ENCODE peak calls at places on chromosomes 1 and 21, in four cellular contexts. One of them, this sample, is unnamed.

GRCh38 chr1:213724640-213725536 is 262.9 kb upstream of the PROX1 start:
- DNase-seq in lung: no peak
- DNase-seq in neuronal stem cell: no peak
- DNase-seq in stimulated activated naive CD4-positive, alpha-beta T cell: no peak
- DNase-seq in this sample: no peak

GRCh38 chr1:118325545-118326225 is 140.7 kb upstream of the SPAG17 start:
- DNase-seq in lung: no peak
- DNase-seq in neuronal stem cell: no peak
- DNase-seq in stimulated activated naive CD4-positive, alpha-beta T cell: no peak
- DNase-seq in this sample: no peak

GRCh38 chr1:228446849-228447248 is 30.2 kb upstream of the TRIM17 start:
- DNase-seq in lung: no peak
- DNase-seq in neuronal stem cell: no peak
- DNase-seq in stimulated activated naive CD4-positive, alpha-beta T cell: no peak
- DNase-seq in this sample: no peak

GRCh38 chr21:14911351-14911750 is 153.4 kb downstream of the NRIP1 start:
- DNase-seq in lung: no peak
- DNase-seq in neuronal stem cell: no peak
- DNase-seq in stimulated activated naive CD4-positive, alpha-beta T cell: no peak
- DNase-seq in this sample: no peak

GRCh38 chr1:12166834-12167492 is at the start of gene TNFRSF1B:
- DNase-seq in lung: peak
- DNase-seq in neuronal stem cell: peak
- DNase-seq in stimulated activated naive CD4-positive, alpha-beta T cell: peak
- DNase-seq in this sample: peak

GRCh38 chr21:26595971-26596370 is 22.9 kb upstream of the CYYR1 start:
- DNase-seq in lung: no peak
- DNase-seq in neuronal stem cell: no peak
- DNase-seq in stimulated activated naive CD4-positive, alpha-beta T cell: no peak
- DNase-seq in this sample: no peak

GRCh38 chr1:43864111-43865045 is 69.2 kb upstream of the ARTN start:
- DNase-seq in lung: no peak
- DNase-seq in neuronal stem cell: no peak
- DNase-seq in stimulated activated naive CD4-positive, alpha-beta T cell: no peak
- DNase-seq in this sample: no peak

GRCh38 chr21:44653123-44653522 is 1.3 kb downstream of the KRTAP12-4 start:
- DNase-seq in lung: no peak
- DNase-seq in neuronal stem cell: no peak
- DNase-seq in stimulated activated naive CD4-positive, alpha-beta T cell: no peak
- DNase-seq in this sample: no peak

GRCh38 chr1:180092931-180093650 is 61.6 kb upstream of the QSOX1 start:
- DNase-seq in lung: no peak
- DNase-seq in neuronal stem cell: peak
- DNase-seq in stimulated activated naive CD4-positive, alpha-beta T cell: no peak
- DNase-seq in this sample: no peak

GRCh38 chr1:117598489-117598888 is 7.4 kb upstream of the TENT5C start:
- DNase-seq in lung: no peak
- DNase-seq in neuronal stem cell: no peak
- DNase-seq in stimulated activated naive CD4-positive, alpha-beta T cell: no peak
- DNase-seq in this sample: no peak

GRCh38 chr1:93519196-93519825 is 71.4 kb downstream of the FNBP1L start:
- DNase-seq in lung: no peak
- DNase-seq in neuronal stem cell: no peak
- DNase-seq in stimulated activated naive CD4-positive, alpha-beta T cell: no peak
- DNase-seq in this sample: no peak

GRCh38 chr1:156373546-156373945 is 4.5 kb downstream of the RHBG start:
- DNase-seq in lung: no peak
- DNase-seq in neuronal stem cell: no peak
- DNase-seq in stimulated activated naive CD4-positive, alpha-beta T cell: no peak
- DNase-seq in this sample: no peak

GRCh38 chr1:165858928-165859845 is 31.8 kb downstream of the UCK2 start:
- DNase-seq in lung: no peak
- DNase-seq in neuronal stem cell: no peak
- DNase-seq in stimulated activated naive CD4-positive, alpha-beta T cell: no peak
- DNase-seq in this sample: no peak

GRCh38 chr1:6960291-6960758 is 175.1 kb downstream of the CAMTA1 start:
- DNase-seq in lung: no peak
- DNase-seq in neuronal stem cell: no peak
- DNase-seq in stimulated activated naive CD4-positive, alpha-beta T cell: no peak
- DNase-seq in this sample: no peak

GRCh38 chr1:163291461-163291860 is 30.3 kb upstream of the NUF2 start:
- DNase-seq in lung: no peak
- DNase-seq in neuronal stem cell: no peak
- DNase-seq in stimulated activated naive CD4-positive, alpha-beta T cell: no peak
- DNase-seq in this sample: no peak

GRCh38 chr1:156516821-156517220 is 16.2 kb upstream of the MEF2D start:
- DNase-seq in lung: no peak
- DNase-seq in neuronal stem cell: no peak
- DNase-seq in stimulated activated naive CD4-positive, alpha-beta T cell: no peak
- DNase-seq in this sample: no peak

GRCh38 chr1:7441442-7441841 is 329.7 kb upstream of the VAMP3 start:
- DNase-seq in lung: no peak
- DNase-seq in neuronal stem cell: no peak
- DNase-seq in stimulated activated naive CD4-positive, alpha-beta T cell: no peak
- DNase-seq in this sample: no peak

GRCh38 chr1:155975375-155976061 is 2.8 kb downstream of the ARHGEF2 start:
- DNase-seq in lung: no peak
- DNase-seq in neuronal stem cell: no peak
- DNase-seq in stimulated activated naive CD4-positive, alpha-beta T cell: no peak
- DNase-seq in this sample: no peak

GRCh38 chr1:10033359-10033845 is 644 bp downstream of the UBE4B start:
- DNase-seq in lung: peak
- DNase-seq in neuronal stem cell: no peak
- DNase-seq in stimulated activated naive CD4-positive, alpha-beta T cell: no peak
- DNase-seq in this sample: no peak

GRCh38 chr1:224726783-224727182 is 110.7 kb downstream of the CNIH3 start:
- DNase-seq in lung: no peak
- DNase-seq in neuronal stem cell: no peak
- DNase-seq in stimulated activated naive CD4-positive, alpha-beta T cell: no peak
- DNase-seq in this sample: no peak

GRCh38 chr1:26857473-26857872 is 5.5 kb upstream of the SFN start:
- DNase-seq in lung: no peak
- DNase-seq in neuronal stem cell: no peak
- DNase-seq in stimulated activated naive CD4-positive, alpha-beta T cell: no peak
- DNase-seq in this sample: no peak

GRCh38 chr1:29682171-29682917 is 446.0 kb downstream of the PTPRU start:
- DNase-seq in lung: peak
- DNase-seq in neuronal stem cell: no peak
- DNase-seq in stimulated activated naive CD4-positive, alpha-beta T cell: no peak
- DNase-seq in this sample: no peak

GRCh38 chr1:26999440-26999987 is 6.0 kb downstream of the TRNP1 start:
- DNase-seq in lung: peak
- DNase-seq in neuronal stem cell: peak
- DNase-seq in stimulated activated naive CD4-positive, alpha-beta T cell: no peak
- DNase-seq in this sample: no peak

GRCh38 chr1:154178006-154178405 is 13.9 kb downstream of the TPM3 start:
- DNase-seq in lung: no peak
- DNase-seq in neuronal stem cell: no peak
- DNase-seq in stimulated activated naive CD4-positive, alpha-beta T cell: no peak
- DNase-seq in this sample: no peak

GRCh38 chr1:12472798-12473551 is 145.0 kb downstream of the DHRS3 start:
- DNase-seq in lung: no peak
- DNase-seq in neuronal stem cell: no peak
- DNase-seq in stimulated activated naive CD4-positive, alpha-beta T cell: peak
- DNase-seq in this sample: peak

GRCh38 chr1:43446881-43447835 is 6.6 kb downstream of the HYI start:
- DNase-seq in lung: no peak
- DNase-seq in neuronal stem cell: no peak
- DNase-seq in stimulated activated naive CD4-positive, alpha-beta T cell: no peak
- DNase-seq in this sample: no peak

GRCh38 chr1:114033219-114033706 is 54.0 kb downstream of the OLFML3 start:
- DNase-seq in lung: no peak
- DNase-seq in neuronal stem cell: no peak
- DNase-seq in stimulated activated naive CD4-positive, alpha-beta T cell: no peak
- DNase-seq in this sample: no peak

GRCh38 chr1:120178799-120179419 is 2.6 kb upstream of the SEC22B start:
- DNase-seq in lung: no peak
- DNase-seq in neuronal stem cell: peak
- DNase-seq in stimulated activated naive CD4-positive, alpha-beta T cell: no peak
- DNase-seq in this sample: no peak

GRCh38 chr1:228288536-228289238 is 80.8 kb downstream of the OBSCN start:
- DNase-seq in lung: no peak
- DNase-seq in neuronal stem cell: no peak
- DNase-seq in stimulated activated naive CD4-positive, alpha-beta T cell: no peak
- DNase-seq in this sample: no peak

GRCh38 chr1:233289676-233290075 is 5.8 kb downstream of the PCNX2 start:
- DNase-seq in lung: no peak
- DNase-seq in neuronal stem cell: no peak
- DNase-seq in stimulated activated naive CD4-positive, alpha-beta T cell: no peak
- DNase-seq in this sample: no peak

GRCh38 chr1:76302711-76303347 is 228.3 kb downstream of the ST6GALNAC3 start:
- DNase-seq in lung: no peak
- DNase-seq in neuronal stem cell: no peak
- DNase-seq in stimulated activated naive CD4-positive, alpha-beta T cell: no peak
- DNase-seq in this sample: no peak

GRCh38 chr1:162663589-162664030 is 31.3 kb downstream of the DDR2 start:
- DNase-seq in lung: peak
- DNase-seq in neuronal stem cell: peak
- DNase-seq in stimulated activated naive CD4-positive, alpha-beta T cell: no peak
- DNase-seq in this sample: no peak

GRCh38 chr1:248686815-248687214 is 15.8 kb downstream of the OR14I1 start:
- DNase-seq in lung: no peak
- DNase-seq in neuronal stem cell: no peak
- DNase-seq in stimulated activated naive CD4-positive, alpha-beta T cell: peak
- DNase-seq in this sample: no peak

GRCh38 chr1:27499142-27499541 is 9.2 kb upstream of the WASF2 start:
- DNase-seq in lung: no peak
- DNase-seq in neuronal stem cell: no peak
- DNase-seq in stimulated activated naive CD4-positive, alpha-beta T cell: no peak
- DNase-seq in this sample: no peak